ENCODE peak calls at places on chromosomes 13 and 19, in six cellular contexts. Z is fibroblast of pulmonary artery, F is AG09309, C is lower lobe of right lung, B is astrocyte of the cerebellum, T is left lung. N is an unnamed sample.

GRCh38 chr19:33134571-33135041 is 2.7 kb downstream of the WDR88 start:
- DNase-seq in Z (no peak), F (no peak), C (no peak), B (no peak), T (no peak), N (no peak)

GRCh38 chr19:1445185-1445931 is 4.6 kb upstream of the APC2 start:
- DNase-seq in Z (peak; percentile 47), F (no peak), C (peak; percentile 83), B (no peak), T (peak; percentile 63), N (peak; percentile 85)

GRCh38 chr19:35040826-35041547 is 534 bp upstream of the HPN start:
- DNase-seq in Z (peak; percentile 48), F (no peak), C (peak; percentile 93), B (no peak), T (peak; percentile 92), N (no peak)

GRCh38 chr13:66612983-66613382 is 617.2 kb downstream of the PCDH9 start:
- DNase-seq in Z (no peak), F (no peak), C (no peak), B (no peak), T (no peak), N (no peak)

GRCh38 chr13:66700336-66700735 is 529.8 kb downstream of the PCDH9 start:
- DNase-seq in Z (no peak), F (no peak), C (no peak), B (no peak), T (no peak), N (no peak)

GRCh38 chr13:113935523-113935922 is 38.4 kb downstream of the C13orf46 start:
- DNase-seq in Z (no peak), F (no peak), C (no peak), B (no peak), T (no peak), N (no peak)

GRCh38 chr19:22332924-22333323 is 46.7 kb downstream of the ZNF729 start:
- DNase-seq in Z (no peak), F (no peak), C (no peak), B (no peak), T (no peak), N (no peak)

GRCh38 chr19:18440421-18440877 is 2.5 kb upstream of the ISYNA1 start:
- DNase-seq in Z (no peak), F (no peak), C (no peak), B (no peak), T (no peak), N (no peak)

GRCh38 chr13:34731486-34731885 is 210.6 kb upstream of the NBEA start:
- DNase-seq in Z (no peak), F (no peak), C (no peak), B (no peak), T (no peak), N (no peak)

GRCh38 chr13:20553309-20553708 is 13.6 kb upstream of the IFT88 start:
- DNase-seq in Z (no peak), F (no peak), C (no peak), B (no peak), T (no peak), N (no peak)

GRCh38 chr13:20546559-20546958 is 20.4 kb upstream of the IFT88 start:
- DNase-seq in Z (no peak), F (no peak), C (no peak), B (no peak), T (no peak), N (no peak)

GRCh38 chr13:20547479-20547908 is 19.5 kb upstream of the IFT88 start:
- DNase-seq in Z (no peak), F (no peak), C (no peak), B (no peak), T (no peak), N (no peak)

DNA sequence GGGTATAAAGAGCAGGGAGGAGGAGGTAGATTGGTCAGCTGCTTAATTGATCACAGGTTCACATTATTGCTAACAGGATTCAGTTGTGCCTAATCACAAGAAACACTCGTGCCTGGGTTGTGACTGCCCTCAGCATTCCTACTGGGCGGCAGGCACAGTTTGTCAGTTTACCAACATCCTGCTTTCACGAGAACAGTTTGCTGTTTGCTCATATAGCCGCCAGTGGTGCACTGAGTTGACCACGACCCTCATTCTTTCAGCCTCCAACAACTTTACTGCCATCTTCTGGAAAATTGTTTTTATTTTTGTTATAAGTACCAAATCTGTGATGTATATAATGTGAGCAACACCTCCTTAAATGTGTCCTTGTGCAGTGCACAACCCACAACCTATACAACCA is 16.2 kb upstream of the IFT88 start:
- DNase-seq in Z (no peak), F (no peak), C (no peak), B (no peak), T (no peak), N (no peak)
- TF ChIP-seq CTCF in Z (no peak), F (no peak), C (no peak), B (no peak), T (no peak), N (no peak)

GRCh38 chr13:111156421-111156820 is 41.3 kb downstream of the ARHGEF7 start:
- DNase-seq in Z (peak; percentile 4), F (no peak), C (no peak), B (no peak), T (no peak), N (no peak)

GRCh38 chr13:111153279-111153976 is 38.3 kb downstream of the ARHGEF7 start:
- DNase-seq in Z (peak; percentile 92), F (peak; percentile 52), C (peak; percentile 94), B (peak; percentile 76), T (peak; percentile 92), N (peak; percentile 98)

GRCh38 chr13:111158136-111158805 is 43.2 kb downstream of the ARHGEF7 start:
- DNase-seq in Z (peak; percentile 25), F (no peak), C (no peak), B (no peak), T (no peak), N (no peak)

GRCh38 chr13:111152836-111153235 is 37.7 kb downstream of the ARHGEF7 start:
- DNase-seq in Z (no peak), F (no peak), C (no peak), B (no peak), T (no peak), N (no peak)

DNA sequence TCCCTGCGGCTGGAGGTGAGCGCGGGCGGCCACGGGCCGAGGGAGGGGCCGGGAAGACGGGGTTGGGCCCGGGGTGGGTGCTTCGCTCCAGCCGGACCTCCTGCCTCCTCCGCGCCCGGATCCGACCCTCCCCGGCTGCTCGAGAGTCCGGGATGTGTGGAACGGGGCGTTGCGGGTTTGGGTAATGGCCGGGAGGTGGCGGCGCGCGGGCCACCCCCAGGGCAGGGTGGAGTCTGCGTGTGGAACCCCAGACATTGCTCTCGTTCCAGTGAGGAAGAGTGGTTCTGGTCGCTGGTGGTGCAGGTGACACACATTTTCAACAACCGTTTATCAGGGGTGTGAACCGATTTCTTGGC is 38.8 kb downstream of the ARHGEF7 start:
- DNase-seq in Z (no peak), F (no peak), C (no peak), B (no peak), T (peak; percentile 59), N (no peak)
- TF ChIP-seq CTCF in Z (peak; percentile 27), F (no peak), C (no peak), B (no peak), T (peak; percentile 21), N (no peak)

GRCh38 chr19:9431475-9431874 is 3.9 kb downstream of the ZNF266 start:
- DNase-seq in Z (no peak), F (no peak), C (no peak), B (no peak), T (no peak), N (no peak)
- TF ChIP-seq CTCF in Z (peak; percentile 30), F (peak; percentile 52), C (peak; percentile 43), B (no peak), T (peak; percentile 59), N (no peak)

GRCh38 chr13:48749699-48750473 is 96.2 kb downstream of the CYSLTR2 start:
- DNase-seq in Z (peak; percentile 97), F (peak; percentile 92), C (peak; percentile 65), B (peak; percentile 89), T (peak; percentile 69), N (no peak)
- TF ChIP-seq CTCF in Z (peak; percentile 61), F (peak; percentile 72), C (peak; percentile 53), B (peak; percentile 71), T (peak; percentile 20), N (no peak)

GRCh38 chr13:105255472-105255871 is 1280.0 kb downstream of the EFNB2 start:
- DNase-seq in Z (no peak), F (no peak), C (no peak), B (no peak), T (no peak), N (no peak)
- TF ChIP-seq CTCF in Z (no peak), F (no peak), C (no peak), B (no peak), T (no peak), N (no peak)

DNA sequence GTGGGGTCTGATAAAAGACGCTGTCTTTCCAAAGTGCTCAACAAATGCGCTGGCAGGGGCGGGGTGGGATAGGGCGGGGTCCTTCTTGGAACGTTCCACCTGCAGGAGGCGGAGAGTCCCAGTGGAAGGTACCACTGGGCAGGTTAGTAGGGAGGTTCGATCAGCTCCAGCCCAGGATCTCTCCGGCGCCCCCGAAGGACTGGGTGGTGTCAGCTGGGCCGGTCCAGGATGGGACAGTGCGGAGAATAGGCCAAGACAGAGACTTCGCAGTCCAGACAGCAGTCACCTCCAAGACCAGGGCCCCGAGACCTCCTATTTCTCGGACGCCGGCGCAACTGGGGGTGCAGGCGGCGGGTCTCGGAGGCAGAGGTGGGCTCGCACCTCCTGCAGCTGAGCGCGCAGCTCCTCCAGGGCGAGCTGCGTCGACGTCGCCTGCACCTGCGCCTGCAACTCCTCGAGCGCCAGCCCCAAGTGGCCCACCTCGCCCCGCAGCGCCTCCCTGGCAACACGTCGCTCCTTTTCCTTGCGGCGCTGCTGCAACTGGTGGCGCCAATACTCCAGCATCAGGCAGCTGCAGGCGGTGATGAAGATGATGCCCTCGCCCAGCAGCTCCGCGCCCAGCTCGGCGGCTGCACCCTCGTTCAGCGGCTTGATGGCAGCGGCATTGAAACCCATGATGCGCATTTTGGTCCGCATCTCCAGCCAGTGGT is 21.6 kb downstream of the VASP start:
- DNase-seq in Z (no peak), F (no peak), C (peak; percentile 64), B (no peak), T (no peak), N (no peak)
- TF ChIP-seq CTCF in Z (no peak), F (no peak), C (no peak), B (no peak), T (no peak), N (no peak)

GRCh38 chr13:45441633-45442032 is 23.1 kb upstream of the COG3 start:
- DNase-seq in Z (peak; percentile 16), F (no peak), C (no peak), B (no peak), T (no peak), N (no peak)
- TF ChIP-seq CTCF in Z (peak; percentile 33), F (peak; percentile 35), C (no peak), B (peak; percentile 48), T (no peak), N (no peak)